ENCODE peak calls at places on chromosomes 16 and 17, in eight cellular contexts. U, X, K, O, N, T, F and G are unnamed samples.

GRCh38 chr17:47660064-47660492 is 10.4 kb downstream of the KPNB1 start:
- DNase-seq in O (no peak), U (peak), F (no peak), X (no peak), T (no peak), N (no peak), K (no peak), G (no peak)

GRCh38 chr17:45260204-45260783 is 1.6 kb downstream of the SPATA32 start:
- DNase-seq in O (no peak), N (no peak), U (no peak), F (no peak), T (no peak), K (no peak), X (no peak), G (peak)

GRCh38 chr17:78351449-78352006 is 8.3 kb downstream of the SOCS3 start:
- DNase-seq in N (no peak), O (peak), T (peak), X (no peak), K (peak), U (no peak), F (peak), G (peak)

GRCh38 chr17:1750628-1751027 is 8.0 kb downstream of the SERPINF2 start:
- DNase-seq in U (no peak), X (no peak), O (no peak), F (no peak), K (no peak), T (no peak), N (no peak), G (no peak)

GRCh38 chr16:15732416-15732815 is 82.4 kb downstream of the NDE1 start:
- DNase-seq in K (no peak), U (no peak), F (no peak), O (no peak), N (no peak), T (no peak), X (no peak), G (peak)

GRCh38 chr17:81295031-81295677 is at the start of gene SLC38A10:
- DNase-seq in T (peak), F (peak), U (peak), N (peak), K (peak), O (peak), X (peak), G (peak)

GRCh38 chr16:46947900-46948547 is 25.4 kb downstream of the DNAJA2 start:
- DNase-seq in K (peak), T (no peak), U (peak), N (peak), X (peak), O (no peak), F (peak), G (peak)

GRCh38 chr16:50173318-50173717 is 20.2 kb downstream of the TENT4B start:
- DNase-seq in N (no peak), F (no peak), X (no peak), T (no peak), U (no peak), O (no peak), K (no peak), G (no peak)

GRCh38 chr16:2856061-2856670 is 1.8 kb downstream of the PRSS22 start:
- DNase-seq in U (no peak), T (no peak), O (peak), N (no peak), F (no peak), K (no peak), X (peak), G (no peak)

GRCh38 chr16:53996961-53997360 is 289.6 kb downstream of the IRX3 start:
- DNase-seq in O (no peak), F (no peak), N (no peak), X (no peak), K (no peak), T (no peak), U (no peak), G (no peak)

GRCh38 chr17:58960068-58960467 is 146.6 kb downstream of the TRIM37 start:
- DNase-seq in N (peak), U (peak), T (no peak), O (no peak), F (peak), K (peak), X (peak), G (peak)

GRCh38 chr16:4217246-4218131 is 24.4 kb downstream of the SRL start:
- DNase-seq in F (peak), O (peak), U (no peak), N (no peak), K (peak), T (no peak), X (no peak), G (peak)

GRCh38 chr16:88478889-88479794 is 26.1 kb downstream of the ZFPM1 start:
- DNase-seq in O (peak), T (no peak), N (no peak), X (no peak), K (no peak), U (no peak), F (no peak), G (no peak)

GRCh38 chr16:87931504-87931903 is 4.8 kb downstream of the CA5A start:
- DNase-seq in F (no peak), T (no peak), K (peak), X (no peak), U (no peak), O (no peak), N (no peak), G (peak)

GRCh38 chr17:12242390-12242954 is 221.8 kb downstream of the MAP2K4 start:
- DNase-seq in N (no peak), T (no peak), U (no peak), O (no peak), X (no peak), F (peak), K (no peak), G (no peak)

GRCh38 chr16:4376820-4377572 is 5.3 kb downstream of the VASN start:
- DNase-seq in X (no peak), K (no peak), U (no peak), F (no peak), T (no peak), O (no peak), N (no peak), G (peak)

GRCh38 chr16:1715220-1715619 is 9.2 kb downstream of the MAPK8IP3 start:
- DNase-seq in N (no peak), T (no peak), X (no peak), F (no peak), K (no peak), O (no peak), U (no peak), G (no peak)

GRCh38 chr16:11395008-11395948 is 50.0 kb downstream of the RMI2 start:
- DNase-seq in O (no peak), F (no peak), N (no peak), X (no peak), U (no peak), K (no peak), T (no peak), G (no peak)

GRCh38 chr16:79751785-79752184 is 151.2 kb upstream of the MAF start:
- DNase-seq in K (peak), X (no peak), N (no peak), F (peak), U (no peak), O (peak), T (no peak), G (peak)

GRCh38 chr17:75515523-75516254 is at the start of gene CASKIN2:
- DNase-seq in N (peak), O (peak), U (peak), K (peak), T (peak), X (peak), F (peak), G (peak)

GRCh38 chr17:73142763-73143395 is 21.9 kb upstream of the SSTR2 start:
- DNase-seq in T (no peak), K (peak), F (no peak), N (no peak), X (peak), U (no peak), O (no peak), G (peak)

GRCh38 chr16:8935989-8936388 is 27.7 kb downstream of the USP7 start:
- DNase-seq in K (no peak), T (no peak), X (no peak), N (no peak), O (peak), U (no peak), F (peak), G (no peak)

GRCh38 chr17:37885136-37885535 is 39.1 kb upstream of the TBC1D3K start:
- DNase-seq in X (no peak), K (no peak), T (no peak), F (no peak), U (no peak), O (no peak), N (no peak), G (no peak)

GRCh38 chr17:17921192-17922082 is 50.8 kb downstream of the TOM1L2 start:
- DNase-seq in O (no peak), K (peak), N (peak), U (no peak), F (no peak), X (peak), T (peak), G (peak)
- H3K4me3 ChIP-seq in O (no peak), K (no peak), N (no peak), U (no peak), F (no peak), X (peak), T (no peak), G (no peak)

GRCh38 chr16:56281256-56281805 is 90.0 kb downstream of the GNAO1 start:
- DNase-seq in U (no peak), X (peak), K (no peak), T (peak), N (peak), F (no peak), O (no peak), G (no peak)
- TF ChIP-seq CTCF in U (no peak), X (peak), K (peak), T (peak), N (peak), F (no peak), O (peak), G (peak)

DNA sequence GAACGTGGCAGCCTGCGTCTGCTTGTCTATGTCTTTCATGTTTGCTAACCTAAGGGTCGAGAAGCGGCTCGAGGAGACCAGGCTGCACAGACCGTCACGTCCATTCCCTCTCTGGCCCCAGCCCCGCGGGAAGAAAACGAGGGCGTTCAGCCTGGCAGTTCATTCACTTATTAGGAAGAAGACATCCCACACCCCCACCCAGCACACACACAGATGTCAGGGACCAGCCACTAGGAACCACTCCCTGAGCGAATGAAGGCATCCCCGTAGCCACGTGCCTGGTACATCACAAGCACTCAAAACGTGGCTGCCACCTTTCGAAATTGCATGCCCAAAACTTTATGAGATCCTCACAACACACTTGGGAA is 712 bp upstream of the MTHFSD start:
- DNase-seq in X (no peak), T (no peak), U (no peak), O (no peak), K (no peak), F (no peak), N (no peak), G (peak)
- H3K4me3 ChIP-seq in X (peak), T (peak), U (peak), O (peak), K (peak), F (no peak), N (peak), G (peak)

DNA sequence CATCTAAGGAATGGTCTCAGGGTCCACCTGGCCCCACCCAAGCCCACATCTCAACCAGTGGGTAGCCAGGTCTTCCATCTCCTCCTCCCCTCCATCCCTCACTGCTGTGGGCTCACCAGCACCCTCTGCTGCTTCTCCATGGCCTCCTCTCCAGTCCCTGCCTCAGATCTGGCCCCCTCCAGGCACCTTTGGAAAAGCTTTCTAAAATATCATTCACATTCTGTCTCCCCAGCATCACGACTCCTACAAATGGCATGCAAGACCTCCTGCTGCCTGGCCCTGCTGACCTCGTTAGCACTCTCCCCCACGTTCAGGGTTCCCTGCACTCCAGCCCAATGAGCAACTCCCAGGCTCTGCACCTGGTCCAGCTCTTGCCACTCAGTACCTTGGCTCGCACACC is 13.7 kb downstream of the GLP2R start:
- DNase-seq in O (no peak), K (no peak), F (no peak), T (peak), X (no peak), N (peak), U (no peak), G (no peak)
- TF ChIP-seq CTCF in O (no peak), K (peak), F (no peak), T (peak), X (peak), N (peak), U (no peak), G (peak)